ENCODE peak calls at places on chromosomes 12 and 14, in nine cellular contexts. One of them, this sample, is unnamed. For H3K4me1, the result is how much of the 10 kb centered on the place peaks cover.

GRCh38 chr12:47782372-47782770 is 9.3 kb downstream of the SLC48A1 start:
- DNase-seq in H1: no peak
- DNase-seq in cardiac muscle cell: no peak
- DNase-seq in transverse colon: no peak
- DNase-seq in colonic mucosa: no peak
- DNase-seq in PC-3: no peak
- DNase-seq in pancreas: no peak
- DNase-seq in OCI-LY7: no peak
- DNase-seq in adrenal gland: no peak
- DNase-seq in this sample: no peak

GRCh38 chr12:76219806-76220205 is 128.4 kb downstream of the BBS10 start:
- DNase-seq in H1: no peak
- DNase-seq in cardiac muscle cell: no peak
- DNase-seq in transverse colon: no peak
- DNase-seq in colonic mucosa: no peak
- DNase-seq in PC-3: peak
- DNase-seq in pancreas: no peak
- DNase-seq in OCI-LY7: no peak
- DNase-seq in adrenal gland: no peak
- DNase-seq in this sample: no peak

GRCh38 chr14:103646189-103646588 is 17.2 kb downstream of the KLC1 start:
- DNase-seq in H1: no peak
- DNase-seq in cardiac muscle cell: no peak
- DNase-seq in transverse colon: no peak
- DNase-seq in colonic mucosa: no peak
- DNase-seq in PC-3: no peak
- DNase-seq in pancreas: no peak
- DNase-seq in OCI-LY7: no peak
- DNase-seq in adrenal gland: peak
- DNase-seq in this sample: no peak

GRCh38 chr12:96454396-96454795 is 35.0 kb upstream of the CFAP54 start:
- DNase-seq in H1: no peak
- DNase-seq in cardiac muscle cell: no peak
- DNase-seq in transverse colon: no peak
- DNase-seq in colonic mucosa: no peak
- DNase-seq in PC-3: peak
- DNase-seq in pancreas: no peak
- DNase-seq in OCI-LY7: no peak
- DNase-seq in adrenal gland: no peak
- DNase-seq in this sample: no peak

GRCh38 chr14:25007832-25008231 is 42.1 kb downstream of the STXBP6 start:
- DNase-seq in H1: no peak
- DNase-seq in cardiac muscle cell: no peak
- DNase-seq in transverse colon: no peak
- DNase-seq in colonic mucosa: no peak
- DNase-seq in PC-3: no peak
- DNase-seq in pancreas: peak
- DNase-seq in OCI-LY7: no peak
- DNase-seq in adrenal gland: no peak
- DNase-seq in this sample: no peak

GRCh38 chr14:94050231-94050880 is 24.2 kb downstream of the OTUB2 start:
- DNase-seq in H1: no peak
- DNase-seq in cardiac muscle cell: peak
- DNase-seq in transverse colon: no peak
- DNase-seq in colonic mucosa: no peak
- DNase-seq in PC-3: no peak
- DNase-seq in pancreas: no peak
- DNase-seq in OCI-LY7: no peak
- DNase-seq in adrenal gland: peak
- DNase-seq in this sample: no peak

GRCh38 chr12:93678779-93679178 is 1.6 kb downstream of the CRADD start:
- DNase-seq in H1: no peak
- DNase-seq in cardiac muscle cell: no peak
- DNase-seq in transverse colon: no peak
- DNase-seq in colonic mucosa: no peak
- DNase-seq in PC-3: no peak
- DNase-seq in pancreas: no peak
- DNase-seq in OCI-LY7: no peak
- DNase-seq in adrenal gland: no peak
- DNase-seq in this sample: no peak

GRCh38 chr12:34390846-34391700 is 368.8 kb downstream of the ALG10 start:
- DNase-seq in H1: no peak
- DNase-seq in cardiac muscle cell: no peak
- DNase-seq in transverse colon: no peak
- DNase-seq in colonic mucosa: no peak
- DNase-seq in PC-3: no peak
- DNase-seq in pancreas: no peak
- DNase-seq in OCI-LY7: no peak
- DNase-seq in adrenal gland: no peak
- DNase-seq in this sample: no peak

GRCh38 chr12:13566286-13566685 is 369.8 kb downstream of the EMP1 start:
- DNase-seq in H1: no peak
- DNase-seq in cardiac muscle cell: no peak
- DNase-seq in transverse colon: no peak
- DNase-seq in colonic mucosa: no peak
- DNase-seq in PC-3: no peak
- DNase-seq in pancreas: no peak
- DNase-seq in OCI-LY7: no peak
- DNase-seq in adrenal gland: no peak
- DNase-seq in this sample: no peak

GRCh38 chr14:54175298-54175942 is 218.8 kb upstream of the BMP4 start:
- DNase-seq in H1: peak
- DNase-seq in cardiac muscle cell: peak
- DNase-seq in transverse colon: peak
- DNase-seq in colonic mucosa: peak
- DNase-seq in PC-3: peak
- DNase-seq in pancreas: peak
- DNase-seq in OCI-LY7: peak
- DNase-seq in adrenal gland: peak
- DNase-seq in this sample: peak

GRCh38 chr14:31977001-31977556 is 100.0 kb upstream of the ARHGAP5 start:
- DNase-seq in H1: no peak
- DNase-seq in cardiac muscle cell: no peak
- DNase-seq in transverse colon: no peak
- DNase-seq in colonic mucosa: no peak
- DNase-seq in PC-3: no peak
- DNase-seq in pancreas: no peak
- DNase-seq in OCI-LY7: no peak
- DNase-seq in adrenal gland: no peak
- DNase-seq in this sample: no peak

GRCh38 chr12:104414581-104415305 is 42.0 kb upstream of the CHST11 start:
- DNase-seq in H1: peak
- DNase-seq in cardiac muscle cell: no peak
- DNase-seq in transverse colon: no peak
- DNase-seq in colonic mucosa: no peak
- DNase-seq in PC-3: no peak
- DNase-seq in pancreas: no peak
- DNase-seq in OCI-LY7: peak
- DNase-seq in adrenal gland: no peak
- DNase-seq in this sample: no peak

GRCh38 chr12:78293039-78293686 is 462.5 kb downstream of the NAV3 start:
- DNase-seq in H1: no peak
- DNase-seq in cardiac muscle cell: no peak
- DNase-seq in transverse colon: no peak
- DNase-seq in colonic mucosa: peak
- DNase-seq in PC-3: peak
- DNase-seq in pancreas: no peak
- DNase-seq in OCI-LY7: no peak
- DNase-seq in adrenal gland: no peak
- DNase-seq in this sample: no peak

GRCh38 chr12:118880745-118881144 is 100.6 kb upstream of the SRRM4 start:
- DNase-seq in H1: no peak
- DNase-seq in cardiac muscle cell: no peak
- DNase-seq in transverse colon: no peak
- DNase-seq in colonic mucosa: no peak
- DNase-seq in PC-3: no peak
- DNase-seq in pancreas: no peak
- DNase-seq in OCI-LY7: no peak
- DNase-seq in adrenal gland: no peak
- DNase-seq in this sample: no peak

GRCh38 chr12:78210894-78211302 is 380.2 kb downstream of the NAV3 start:
- DNase-seq in H1: no peak
- DNase-seq in cardiac muscle cell: no peak
- DNase-seq in transverse colon: no peak
- DNase-seq in colonic mucosa: no peak
- DNase-seq in PC-3: peak
- DNase-seq in pancreas: no peak
- DNase-seq in OCI-LY7: no peak
- DNase-seq in adrenal gland: no peak
- DNase-seq in this sample: no peak

GRCh38 chr12:108526482-108527234 is 11.6 kb downstream of the FICD start:
- DNase-seq in H1: no peak
- DNase-seq in cardiac muscle cell: no peak
- DNase-seq in transverse colon: no peak
- DNase-seq in colonic mucosa: no peak
- DNase-seq in PC-3: no peak
- DNase-seq in pancreas: no peak
- DNase-seq in OCI-LY7: no peak
- DNase-seq in adrenal gland: peak
- DNase-seq in this sample: no peak

GRCh38 chr14:35534130-35534883 is at the start of gene INSM2:
- DNase-seq in H1: no peak
- DNase-seq in cardiac muscle cell: no peak
- DNase-seq in transverse colon: no peak
- DNase-seq in colonic mucosa: no peak
- DNase-seq in PC-3: no peak
- DNase-seq in pancreas: no peak
- DNase-seq in OCI-LY7: peak
- DNase-seq in adrenal gland: no peak
- DNase-seq in this sample: no peak

GRCh38 chr12:8549381-8549780 is 8.7 kb upstream of the CLEC4E start:
- DNase-seq in H1: no peak
- DNase-seq in cardiac muscle cell: no peak
- DNase-seq in transverse colon: no peak
- DNase-seq in colonic mucosa: no peak
- DNase-seq in PC-3: no peak
- DNase-seq in pancreas: no peak
- DNase-seq in OCI-LY7: no peak
- DNase-seq in adrenal gland: no peak
- DNase-seq in this sample: no peak

GRCh38 chr12:52252728-52253328 is 19.8 kb downstream of the KRT7 start:
- DNase-seq in H1: no peak
- DNase-seq in cardiac muscle cell: no peak
- DNase-seq in transverse colon: no peak
- DNase-seq in colonic mucosa: no peak
- DNase-seq in PC-3: peak
- DNase-seq in pancreas: peak
- DNase-seq in OCI-LY7: no peak
- DNase-seq in adrenal gland: no peak
- DNase-seq in this sample: no peak

GRCh38 chr12:120181991-120182631 is 12.4 kb downstream of the GCN1 start:
- DNase-seq in H1: no peak
- DNase-seq in cardiac muscle cell: no peak
- DNase-seq in transverse colon: no peak
- DNase-seq in colonic mucosa: no peak
- DNase-seq in PC-3: peak
- DNase-seq in pancreas: no peak
- DNase-seq in OCI-LY7: no peak
- DNase-seq in adrenal gland: peak
- DNase-seq in this sample: no peak

GRCh38 chr12:132354211-132354981 is 25.0 kb upstream of the GALNT9 start:
- DNase-seq in H1: no peak
- DNase-seq in cardiac muscle cell: no peak
- DNase-seq in transverse colon: no peak
- DNase-seq in colonic mucosa: no peak
- DNase-seq in PC-3: no peak
- DNase-seq in pancreas: no peak
- DNase-seq in OCI-LY7: no peak
- DNase-seq in adrenal gland: no peak
- DNase-seq in this sample: no peak

GRCh38 chr14:58584383-58584782 is 53.4 kb upstream of the DACT1 start:
- DNase-seq in H1: no peak
- DNase-seq in cardiac muscle cell: no peak
- DNase-seq in transverse colon: no peak
- DNase-seq in colonic mucosa: no peak
- DNase-seq in PC-3: no peak
- DNase-seq in pancreas: no peak
- DNase-seq in OCI-LY7: no peak
- DNase-seq in adrenal gland: no peak
- DNase-seq in this sample: no peak

GRCh38 chr12:71665109-71665476 is 992 bp downstream of the THAP2 start:
- DNase-seq in H1: no peak
- DNase-seq in cardiac muscle cell: no peak
- DNase-seq in transverse colon: no peak
- DNase-seq in colonic mucosa: no peak
- DNase-seq in PC-3: peak
- DNase-seq in pancreas: peak
- DNase-seq in OCI-LY7: no peak
- DNase-seq in adrenal gland: no peak
- DNase-seq in this sample: no peak
- H3K27ac ChIP-seq in H1: no peak
- H3K27ac ChIP-seq in cardiac muscle cell: peak
- H3K27ac ChIP-seq in transverse colon: peak
- H3K27ac ChIP-seq in colonic mucosa: peak
- H3K27ac ChIP-seq in PC-3: no peak
- H3K27ac ChIP-seq in pancreas: no peak
- H3K27ac ChIP-seq in OCI-LY7: peak
- H3K27ac ChIP-seq in adrenal gland: peak
- H3K27ac ChIP-seq in this sample: peak

GRCh38 chr12:26938660-26939185 is 453 bp downstream of the FGFR1OP2 start:
- DNase-seq in H1: no peak
- DNase-seq in cardiac muscle cell: no peak
- DNase-seq in transverse colon: no peak
- DNase-seq in colonic mucosa: peak
- DNase-seq in PC-3: peak
- DNase-seq in pancreas: no peak
- DNase-seq in OCI-LY7: peak
- DNase-seq in adrenal gland: no peak
- DNase-seq in this sample: peak
- H3K4me1 ChIP-seq in H1: under half
- H3K4me1 ChIP-seq in cardiac muscle cell: under half
- H3K4me1 ChIP-seq in transverse colon: under half
- H3K4me1 ChIP-seq in colonic mucosa: under half
- H3K4me1 ChIP-seq in PC-3: under half
- H3K4me1 ChIP-seq in pancreas: under half
- H3K4me1 ChIP-seq in OCI-LY7: half or more
- H3K4me1 ChIP-seq in adrenal gland: under half
- H3K4me1 ChIP-seq in this sample: under half

DNA sequence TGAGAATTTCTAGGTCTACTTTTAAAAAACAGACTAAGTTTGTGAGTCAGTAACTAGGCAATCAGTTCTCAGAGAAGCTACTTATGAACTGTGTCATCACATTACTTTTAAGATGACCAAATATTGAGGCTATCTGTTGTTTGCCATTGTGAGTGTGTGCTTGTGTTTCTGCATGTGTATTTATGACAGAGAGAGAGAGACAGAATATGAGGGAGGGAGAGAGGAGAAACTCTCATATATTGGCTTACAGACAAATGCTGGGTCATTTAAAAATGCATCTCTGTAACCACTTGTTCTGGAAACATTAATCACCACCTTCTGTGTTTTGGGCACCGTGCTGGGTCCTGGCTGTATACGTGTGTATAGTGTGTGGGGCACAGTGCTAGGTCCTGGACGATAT is 161.5 kb upstream of the FRMD6 start:
- DNase-seq in H1: no peak
- DNase-seq in cardiac muscle cell: no peak
- DNase-seq in transverse colon: no peak
- DNase-seq in colonic mucosa: no peak
- DNase-seq in PC-3: peak
- DNase-seq in pancreas: no peak
- DNase-seq in OCI-LY7: no peak
- DNase-seq in adrenal gland: no peak
- DNase-seq in this sample: no peak
- H3K4me3 ChIP-seq in H1: no peak
- H3K4me3 ChIP-seq in cardiac muscle cell: no peak
- H3K4me3 ChIP-seq in transverse colon: no peak
- H3K4me3 ChIP-seq in colonic mucosa: no peak
- H3K4me3 ChIP-seq in PC-3: no peak
- H3K4me3 ChIP-seq in pancreas: no peak
- H3K4me3 ChIP-seq in OCI-LY7: no peak
- H3K4me3 ChIP-seq in adrenal gland: no peak
- H3K4me3 ChIP-seq in this sample: no peak

GRCh38 chr14:100560999-100561398 is 26.2 kb downstream of the BEGAIN start:
- DNase-seq in H1: no peak
- DNase-seq in cardiac muscle cell: no peak
- DNase-seq in transverse colon: no peak
- DNase-seq in colonic mucosa: no peak
- DNase-seq in PC-3: no peak
- DNase-seq in pancreas: no peak
- DNase-seq in OCI-LY7: no peak
- DNase-seq in adrenal gland: no peak
- DNase-seq in this sample: no peak
- H3K27ac ChIP-seq in H1: no peak
- H3K27ac ChIP-seq in cardiac muscle cell: no peak
- H3K27ac ChIP-seq in transverse colon: no peak
- H3K27ac ChIP-seq in colonic mucosa: no peak
- H3K27ac ChIP-seq in PC-3: no peak
- H3K27ac ChIP-seq in pancreas: no peak
- H3K27ac ChIP-seq in OCI-LY7: no peak
- H3K27ac ChIP-seq in adrenal gland: no peak
- H3K27ac ChIP-seq in this sample: no peak

This sample was measured in prostate gland.